ENCODE peak calls at places on chromosomes 12 and 14, in seven cellular contexts. R, C, G, T, L, Y and H are unnamed samples.

GRCh38 chr12:92010853-92011701 is 134.6 kb downstream of the BTG1 start:
- ATAC-seq in L (no peak), G (no peak), R (no peak), T (peak), Y (no peak), C (no peak), H (no peak)

GRCh38 chr12:120678572-120678971 is 8.4 kb upstream of the MLEC start:
- ATAC-seq in C (no peak), T (peak), R (no peak), L (no peak), G (peak), Y (no peak), H (no peak)

GRCh38 chr12:16955083-16955657 is 349.2 kb upstream of the LMO3 start:
- ATAC-seq in C (no peak), L (no peak), G (no peak), R (no peak), T (peak), Y (no peak), H (no peak)

GRCh38 chr14:99552021-99552553 is 51.9 kb downstream of the CCDC85C start:
- ATAC-seq in C (no peak), T (no peak), Y (no peak), G (no peak), R (no peak), L (peak), H (no peak)

GRCh38 chr12:89731064-89731463 is 22.4 kb upstream of the ATP2B1 start:
- ATAC-seq in R (no peak), T (peak), C (no peak), G (no peak), L (no peak), Y (no peak), H (no peak)

GRCh38 chr12:91978143-91978542 is 167.5 kb downstream of the BTG1 start:
- ATAC-seq in C (no peak), L (no peak), G (no peak), Y (no peak), T (no peak), R (no peak), H (no peak)

GRCh38 chr12:91406920-91407341 is 224.3 kb upstream of the DCN start:
- ATAC-seq in C (no peak), R (no peak), L (no peak), Y (no peak), T (peak), G (no peak), H (no peak)

GRCh38 chr14:99737451-99737951 is 53.4 kb downstream of the CYP46A1 start:
- ATAC-seq in L (peak), T (peak), R (peak), C (peak), G (peak), Y (peak), H (peak)

GRCh38 chr12:123101467-123102004 is 49.4 kb downstream of the PITPNM2 start:
- ATAC-seq in R (no peak), C (no peak), Y (peak), G (no peak), T (no peak), L (no peak), H (no peak)

GRCh38 chr12:101792046-101792931 is 38.5 kb downstream of the GNPTAB start:
- ATAC-seq in R (peak), L (no peak), G (peak), T (peak), Y (peak), C (no peak), H (no peak)

GRCh38 chr14:20622816-20623291 is 18.6 kb downstream of the OR6S1 start:
- ATAC-seq in R (peak), T (peak), G (no peak), L (peak), Y (no peak), C (no peak), H (no peak)

GRCh38 chr14:83173687-83174086 is 1640.0 kb upstream of the SEL1L start:
- ATAC-seq in T (peak), R (no peak), G (no peak), L (no peak), Y (no peak), C (no peak), H (no peak)

GRCh38 chr12:47752552-47752951 is 6.1 kb downstream of the RAPGEF3 start:
- ATAC-seq in R (no peak), L (no peak), C (no peak), T (no peak), G (no peak), Y (no peak), H (no peak)

GRCh38 chr12:88977115-88977514 is 375.2 kb downstream of the DUSP6 start:
- ATAC-seq in T (no peak), Y (no peak), L (no peak), R (no peak), C (no peak), G (no peak), H (no peak)

GRCh38 chr14:35385042-35385839 is 19.3 kb downstream of the NFKBIA start:
- ATAC-seq in L (peak), G (peak), Y (peak), R (peak), C (peak), T (peak), H (peak)

GRCh38 chr14:52175982-52176502 is 91.5 kb upstream of the PTGDR start:
- ATAC-seq in T (peak), R (no peak), G (no peak), C (no peak), Y (no peak), L (peak), H (no peak)

GRCh38 chr14:69072584-69072983 is 80.3 kb downstream of the DCAF5 start:
- ATAC-seq in T (no peak), Y (no peak), L (no peak), G (no peak), C (no peak), R (no peak), H (no peak)

GRCh38 chr14:68779761-68780323 is 13.0 kb downstream of the ZFP36L1 start:
- ATAC-seq in G (peak), C (no peak), Y (no peak), R (peak), T (no peak), L (no peak), H (peak)

GRCh38 chr12:6937481-6938352 is 5.9 kb upstream of the RNU7-1 start:
- ATAC-seq in L (peak), R (peak), C (peak), Y (peak), T (peak), G (peak), H (peak)

GRCh38 chr14:72617391-72618011 is 276.4 kb downstream of the DPF3 start:
- ATAC-seq in Y (peak), R (no peak), C (no peak), T (no peak), L (peak), G (peak), H (no peak)

GRCh38 chr14:76439237-76439775 is 63.4 kb downstream of the ESRRB start:
- ATAC-seq in C (peak), T (no peak), L (no peak), R (no peak), G (no peak), Y (no peak), H (no peak)

GRCh38 chr14:104397956-104398355 is 181.6 kb upstream of the C14orf180 start:
- ATAC-seq in G (no peak), T (no peak), C (no peak), R (no peak), Y (no peak), L (no peak), H (no peak)

GRCh38 chr12:109127533-109128242 is 11.3 kb downstream of the ACACB start:
- ATAC-seq in C (no peak), L (no peak), T (no peak), Y (no peak), G (peak), R (no peak), H (no peak)

GRCh38 chr12:109130297-109130696 is 13.9 kb downstream of the ACACB start:
- ATAC-seq in L (no peak), R (no peak), G (peak), T (no peak), C (no peak), Y (no peak), H (no peak)

GRCh38 chr12:109134186-109134917 is 18.0 kb downstream of the ACACB start:
- ATAC-seq in T (no peak), R (peak), Y (peak), C (no peak), L (peak), G (peak), H (peak)

GRCh38 chr12:109130755-109131521 is 14.6 kb downstream of the ACACB start:
- ATAC-seq in C (peak), L (peak), T (no peak), G (peak), Y (no peak), R (no peak), H (peak)

DNA sequence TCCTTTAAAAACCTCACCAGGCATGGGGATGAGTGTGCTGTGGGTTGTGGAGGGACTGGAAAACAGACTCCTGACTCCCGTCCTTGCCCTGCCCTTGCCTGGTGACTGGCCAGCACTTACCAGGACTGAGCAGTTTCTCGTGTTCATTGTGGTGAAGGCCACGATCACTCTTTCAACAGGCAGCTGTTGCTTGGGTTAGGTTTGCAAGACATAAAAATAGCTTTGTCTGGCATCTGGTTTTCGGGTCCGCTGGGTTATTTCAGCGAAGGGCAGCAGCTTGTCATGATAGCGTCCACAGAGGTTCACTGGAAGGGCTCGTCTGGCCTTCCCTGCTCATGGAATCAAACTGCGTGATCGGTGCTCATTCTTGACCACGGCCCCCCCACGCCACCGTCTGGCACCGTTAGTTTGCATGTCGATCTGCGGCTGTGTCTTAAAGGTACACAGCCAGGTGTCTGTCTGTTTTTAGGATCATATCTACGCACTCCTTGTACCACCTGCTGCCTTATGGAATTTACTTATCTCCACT is 15.2 kb downstream of the ACACB start:
- ATAC-seq in C (no peak), Y (no peak), G (peak), R (no peak), L (peak), T (no peak), H (no peak)
- TF ChIP-seq POLR2A in C (no peak), Y (no peak), G (peak), R (no peak), L (no peak), T (no peak), H (no peak)

GRCh38 chr12:75427491-75427890 is 36.6 kb downstream of the GLIPR1L2 start:
- ATAC-seq in G (no peak), R (no peak), Y (no peak), T (no peak), C (no peak), L (no peak), H (no peak)
- TF ChIP-seq POLR2A in G (no peak), R (no peak), Y (no peak), T (no peak), C (no peak), L (no peak), H (no peak)

GRCh38 chr12:29783773-29784666 is at the start of gene TMTC1:
- ATAC-seq in G (peak), C (peak), L (peak), T (peak), Y (no peak), R (peak), H (peak)
- TF ChIP-seq POLR2A in G (peak), C (no peak), L (no peak), T (no peak), Y (no peak), R (no peak), H (peak)

GRCh38 chr12:11893998-11894397 is 176.7 kb upstream of the BCL2L14 start:
- ATAC-seq in C (no peak), L (no peak), Y (no peak), R (no peak), G (no peak), T (no peak), H (no peak)
- TF ChIP-seq POLR2A in C (no peak), L (no peak), Y (no peak), R (no peak), G (no peak), T (no peak), H (no peak)

GRCh38 chr12:124412646-124413015 is 117.7 kb downstream of the RFLNA start:
- ATAC-seq in C (peak), G (no peak), Y (no peak), L (peak), T (no peak), R (no peak), H (peak)

GRCh38 chr12:124413401-124413800 is 118.5 kb downstream of the RFLNA start:
- ATAC-seq in R (no peak), L (peak), Y (no peak), T (no peak), C (no peak), G (no peak), H (no peak)

GRCh38 chr12:124410354-124411175 is 115.7 kb downstream of the RFLNA start:
- ATAC-seq in Y (no peak), T (no peak), C (no peak), R (no peak), G (peak), L (peak), H (no peak)

GRCh38 chr12:124411291-124411878 is 116.5 kb downstream of the RFLNA start:
- ATAC-seq in G (peak), T (no peak), Y (no peak), C (peak), L (peak), R (no peak), H (peak)

GRCh38 chr12:124411953-124412645 is 117.2 kb downstream of the RFLNA start:
- ATAC-seq in G (no peak), L (peak), C (no peak), T (no peak), R (no peak), Y (no peak), H (no peak)
- TF ChIP-seq POLR2A in G (no peak), L (no peak), C (no peak), T (no peak), R (no peak), Y (no peak), H (no peak)

DNA sequence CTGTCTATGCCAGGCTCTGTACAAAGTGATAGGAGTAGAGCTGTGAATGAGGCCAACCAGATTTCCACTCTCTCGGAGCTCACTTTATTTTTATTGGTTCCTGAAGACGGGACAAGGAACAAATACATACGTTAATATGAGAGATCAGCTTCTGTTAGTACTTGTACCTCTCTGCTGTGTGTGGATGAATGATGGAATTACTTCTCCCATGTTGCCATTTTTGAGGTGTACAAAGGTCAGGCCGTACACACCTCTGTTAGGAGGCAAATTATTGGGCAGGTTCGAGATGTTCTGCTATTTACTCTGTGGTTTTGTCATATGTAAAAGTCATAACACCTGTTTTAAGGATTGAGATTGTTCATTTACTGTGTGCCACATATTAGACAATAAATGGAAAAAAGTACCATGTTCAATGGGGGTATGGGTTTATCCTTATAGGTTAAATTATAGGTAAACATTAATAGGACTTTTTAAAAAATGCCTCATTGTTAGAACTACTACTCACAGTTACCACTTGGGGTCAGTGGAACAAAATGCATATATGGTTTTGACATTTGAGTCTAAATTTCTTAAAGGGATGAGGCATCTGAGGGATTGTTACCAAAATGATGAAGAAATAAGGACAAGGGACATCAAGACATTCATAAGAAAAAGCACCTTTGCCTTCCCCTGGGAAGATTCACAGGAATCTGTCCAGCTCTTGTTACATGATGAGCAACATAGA is 26.9 kb downstream of the WBP11 start:
- ATAC-seq in R (no peak), T (no peak), C (no peak), L (no peak), Y (no peak), G (no peak), H (no peak)
- TF ChIP-seq POLR2A in R (no peak), T (no peak), C (no peak), L (no peak), Y (no peak), G (no peak), H (no peak)

GRCh38 chr12:51346581-51346980 is at the start of gene CELA1:
- ATAC-seq in T (no peak), L (no peak), G (no peak), Y (no peak), R (no peak), C (no peak), H (no peak)

GRCh38 chr12:51349026-51349425 is 2.5 kb upstream of the CELA1 start:
- ATAC-seq in T (no peak), G (no peak), L (no peak), R (no peak), C (no peak), Y (no peak), H (no peak)

GRCh38 chr12:51357374-51358047 is 11.0 kb upstream of the CELA1 start:
- ATAC-seq in R (no peak), T (peak), G (no peak), C (no peak), Y (no peak), L (no peak), H (no peak)

GRCh38 chr12:51348116-51348515 is 1.6 kb upstream of the CELA1 start:
- ATAC-seq in G (no peak), Y (peak), L (no peak), T (no peak), R (no peak), C (no peak), H (no peak)

DNA sequence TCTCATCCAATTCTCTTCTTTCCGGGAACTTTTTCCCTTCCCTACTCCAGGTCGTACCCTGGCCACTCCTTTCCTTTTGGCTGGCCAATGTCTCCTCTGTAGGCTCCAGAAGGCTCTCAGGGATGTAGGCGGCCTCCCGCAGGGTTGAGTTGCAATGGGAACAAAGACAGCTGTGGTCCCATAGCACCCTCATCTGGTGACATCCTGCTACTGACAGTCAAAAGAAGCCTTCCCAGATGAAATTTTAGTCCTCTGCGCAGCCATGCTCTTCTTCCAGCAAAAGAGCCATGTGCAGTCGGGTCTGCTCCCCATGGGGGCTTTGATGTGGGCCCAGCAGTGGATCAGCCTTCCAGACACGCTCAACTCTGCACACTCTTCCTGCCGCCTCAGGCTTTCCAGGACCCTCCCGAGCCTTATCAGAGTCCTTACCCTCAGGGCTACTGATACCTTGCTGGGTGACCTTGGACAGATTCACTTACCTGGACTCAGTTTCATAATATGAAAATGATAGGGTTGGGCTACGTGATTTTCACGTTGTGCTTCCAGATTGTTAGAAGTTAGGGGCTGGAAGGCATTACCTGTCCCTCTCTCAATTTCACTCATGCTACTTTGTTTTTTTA is 5.5 kb upstream of the CELA1 start:
- ATAC-seq in R (peak), C (peak), G (peak), L (peak), T (peak), Y (peak), H (no peak)
- TF ChIP-seq POLR2A in R (no peak), C (no peak), G (no peak), L (no peak), T (no peak), Y (no peak), H (no peak)